ENCODE peak calls at places on chromosomes 6 and 20, in seven cellular contexts. Q, J, D, P, M, H and A are unnamed samples.

GRCh38 chr6:138590796-138591709 is 91.8 kb upstream of the NHSL1 start:
- DNase-seq in Q (no peak), J (peak; percentile 64), D (no peak), P (peak; percentile 78), M (peak; percentile 76), H (peak; percentile 23), A (no peak)

GRCh38 chr6:1870902-1871301 is 261.2 kb downstream of the FOXC1 start:
- DNase-seq in Q (no peak), J (no peak), D (no peak), P (no peak), M (no peak), H (no peak), A (no peak)

GRCh38 chr6:28673800-28674671 is 148.4 kb downstream of the GPX5 start:
- DNase-seq in Q (peak; percentile 10), J (peak; percentile 81), D (no peak), P (peak; percentile 71), M (peak; percentile 59), H (peak; percentile 16), A (no peak)

GRCh38 chr20:31675828-31676533 is 38.3 kb downstream of the COX4I2 start:
- DNase-seq in Q (no peak), J (no peak), D (no peak), P (no peak), M (no peak), H (peak; percentile 75), A (no peak)

GRCh38 chr6:53326372-53327016 is 22.3 kb downstream of the ELOVL5 start:
- DNase-seq in Q (no peak), J (no peak), D (no peak), P (no peak), M (no peak), H (no peak), A (peak; percentile 44)

GRCh38 chr6:43250992-43251373 is 7.7 kb downstream of the TTBK1 start:
- DNase-seq in Q (no peak), J (no peak), D (no peak), P (no peak), M (no peak), H (no peak), A (no peak)

GRCh38 chr6:133040025-133040838 is 200.9 kb upstream of the EYA4 start:
- DNase-seq in Q (no peak), J (no peak), D (no peak), P (peak; percentile 62), M (peak; percentile 13), H (no peak), A (no peak)

GRCh38 chr6:53151676-53152075 is 3.0 kb upstream of the GCM1 start:
- DNase-seq in Q (no peak), J (no peak), D (no peak), P (peak; percentile 42), M (peak; percentile 4), H (no peak), A (no peak)